ENCODE peak calls at places on chromosomes 13 and 19, in five cellular contexts. One of them, this sample, is unnamed.

GRCh38 chr13:111883571-111884343 is 183.2 kb upstream of the SOX1 start:
- DNase-seq in NCI-H460: no peak
- DNase-seq in T47D: no peak
- DNase-seq in T-helper 2 cell: no peak
- DNase-seq in GM23338: no peak
- DNase-seq in this sample: no peak

GRCh38 chr13:110005563-110005962 is 219.2 kb upstream of the IRS2 start:
- DNase-seq in NCI-H460: no peak
- DNase-seq in T47D: no peak
- DNase-seq in T-helper 2 cell: no peak
- DNase-seq in GM23338: no peak
- DNase-seq in this sample: no peak

GRCh38 chr19:50381881-50382729 is 2.0 kb upstream of the POLD1 start:
- DNase-seq in NCI-H460: no peak
- DNase-seq in T47D: no peak
- DNase-seq in T-helper 2 cell: no peak
- DNase-seq in GM23338: peak
- DNase-seq in this sample: no peak

GRCh38 chr13:31431722-31432137 is 232.0 kb downstream of the B3GLCT start:
- DNase-seq in NCI-H460: peak
- DNase-seq in T47D: peak
- DNase-seq in T-helper 2 cell: no peak
- DNase-seq in GM23338: peak
- DNase-seq in this sample: peak

GRCh38 chr19:7194566-7194965 is 99.6 kb downstream of the INSR start:
- DNase-seq in NCI-H460: no peak
- DNase-seq in T47D: no peak
- DNase-seq in T-helper 2 cell: no peak
- DNase-seq in GM23338: no peak
- DNase-seq in this sample: no peak

GRCh38 chr13:26971990-26972888 is 199.4 kb downstream of the USP12 start:
- DNase-seq in NCI-H460: no peak
- DNase-seq in T47D: peak
- DNase-seq in T-helper 2 cell: no peak
- DNase-seq in GM23338: peak
- DNase-seq in this sample: peak

GRCh38 chr13:110616103-110617101 is 1.1 kb downstream of the NAXD start:
- DNase-seq in NCI-H460: no peak
- DNase-seq in T47D: no peak
- DNase-seq in T-helper 2 cell: no peak
- DNase-seq in GM23338: peak
- DNase-seq in this sample: peak

GRCh38 chr13:27728271-27728670 is 64.0 kb upstream of the GSX1 start:
- DNase-seq in NCI-H460: no peak
- DNase-seq in T47D: no peak
- DNase-seq in T-helper 2 cell: no peak
- DNase-seq in GM23338: peak
- DNase-seq in this sample: no peak

GRCh38 chr13:57724486-57725272 is 93.1 kb downstream of the PCDH17 start:
- DNase-seq in NCI-H460: no peak
- DNase-seq in T47D: no peak
- DNase-seq in T-helper 2 cell: no peak
- DNase-seq in GM23338: peak
- DNase-seq in this sample: no peak

GRCh38 chr13:111521691-111522229 is 201.3 kb downstream of the TEX29 start:
- DNase-seq in NCI-H460: no peak
- DNase-seq in T47D: no peak
- DNase-seq in T-helper 2 cell: no peak
- DNase-seq in GM23338: no peak
- DNase-seq in this sample: no peak

GRCh38 chr19:1486720-1487575 is 3.2 kb downstream of the PCSK4 start:
- DNase-seq in NCI-H460: no peak
- DNase-seq in T47D: no peak
- DNase-seq in T-helper 2 cell: no peak
- DNase-seq in GM23338: no peak
- DNase-seq in this sample: no peak

GRCh38 chr13:77114271-77114670 is 87.3 kb upstream of the FBXL3 start:
- DNase-seq in NCI-H460: no peak
- DNase-seq in T47D: no peak
- DNase-seq in T-helper 2 cell: no peak
- DNase-seq in GM23338: no peak
- DNase-seq in this sample: peak

GRCh38 chr13:44819245-44819644 is 170.0 kb downstream of the NUFIP1 start:
- DNase-seq in NCI-H460: peak
- DNase-seq in T47D: no peak
- DNase-seq in T-helper 2 cell: no peak
- DNase-seq in GM23338: no peak
- DNase-seq in this sample: peak

GRCh38 chr13:86591862-86592261 is 792.6 kb upstream of the SLITRK6 start:
- DNase-seq in NCI-H460: no peak
- DNase-seq in T47D: no peak
- DNase-seq in T-helper 2 cell: no peak
- DNase-seq in GM23338: no peak
- DNase-seq in this sample: no peak

GRCh38 chr19:7069904-7070226 is 362 bp downstream of the ZNF557 start:
- DNase-seq in NCI-H460: no peak
- DNase-seq in T47D: no peak
- DNase-seq in T-helper 2 cell: no peak
- DNase-seq in GM23338: no peak
- DNase-seq in this sample: no peak

GRCh38 chr13:40974460-40975407 is 44.4 kb downstream of the ELF1 start:
- DNase-seq in NCI-H460: peak
- DNase-seq in T47D: no peak
- DNase-seq in T-helper 2 cell: peak
- DNase-seq in GM23338: peak
- DNase-seq in this sample: peak

GRCh38 chr19:5156231-5156986 is 184.2 kb downstream of the PTPRS start:
- DNase-seq in NCI-H460: no peak
- DNase-seq in T47D: no peak
- DNase-seq in T-helper 2 cell: no peak
- DNase-seq in GM23338: no peak
- DNase-seq in this sample: no peak

GRCh38 chr13:44904982-44905381 is 84.3 kb downstream of the NUFIP1 start:
- DNase-seq in NCI-H460: no peak
- DNase-seq in T47D: no peak
- DNase-seq in T-helper 2 cell: no peak
- DNase-seq in GM23338: no peak
- DNase-seq in this sample: peak

GRCh38 chr19:16628984-16629691 is 1.1 kb upstream of the MED26 start:
- DNase-seq in NCI-H460: no peak
- DNase-seq in T47D: no peak
- DNase-seq in T-helper 2 cell: no peak
- DNase-seq in GM23338: peak
- DNase-seq in this sample: peak

GRCh38 chr19:2055871-2056809 is 5.1 kb upstream of the MKNK2 start:
- DNase-seq in NCI-H460: peak
- DNase-seq in T47D: no peak
- DNase-seq in T-helper 2 cell: no peak
- DNase-seq in GM23338: peak
- DNase-seq in this sample: peak

GRCh38 chr13:110387451-110388140 is 80.5 kb downstream of the COL4A2 start:
- DNase-seq in NCI-H460: no peak
- DNase-seq in T47D: no peak
- DNase-seq in T-helper 2 cell: no peak
- DNase-seq in GM23338: peak
- DNase-seq in this sample: peak

GRCh38 chr13:25738342-25738771 is 313.5 kb downstream of the SHISA2 start:
- DNase-seq in NCI-H460: no peak
- DNase-seq in T47D: no peak
- DNase-seq in T-helper 2 cell: peak
- DNase-seq in GM23338: no peak
- DNase-seq in this sample: peak

GRCh38 chr13:110368408-110368807 is 61.3 kb downstream of the COL4A2 start:
- DNase-seq in NCI-H460: no peak
- DNase-seq in T47D: no peak
- DNase-seq in T-helper 2 cell: no peak
- DNase-seq in GM23338: no peak
- DNase-seq in this sample: no peak

GRCh38 chr13:78137404-78138142 is 218.9 kb upstream of the EDNRB start:
- DNase-seq in NCI-H460: peak
- DNase-seq in T47D: peak
- DNase-seq in T-helper 2 cell: no peak
- DNase-seq in GM23338: peak
- DNase-seq in this sample: peak

GRCh38 chr13:84139561-84140158 is 257.4 kb upstream of the SLITRK1 start:
- DNase-seq in NCI-H460: no peak
- DNase-seq in T47D: no peak
- DNase-seq in T-helper 2 cell: no peak
- DNase-seq in GM23338: peak
- DNase-seq in this sample: no peak

GRCh38 chr19:39941615-39942507 is 7.4 kb upstream of the FCGBP start:
- DNase-seq in NCI-H460: no peak
- DNase-seq in T47D: no peak
- DNase-seq in T-helper 2 cell: peak
- DNase-seq in GM23338: no peak
- DNase-seq in this sample: peak

GRCh38 chr19:2160384-2160783 is 3.3 kb upstream of the DOT1L start:
- DNase-seq in NCI-H460: no peak
- DNase-seq in T47D: no peak
- DNase-seq in T-helper 2 cell: no peak
- DNase-seq in GM23338: no peak
- DNase-seq in this sample: no peak

This sample was measured in astrocyte of the spinal cord.